ENCODE peak calls at places on chromosome 4, in seven cellular contexts. T, A, R, X, F, N and V are unnamed samples.

GRCh38 chr4:95018845-95019244 is 261.1 kb downstream of the BMPR1B start:
- DNase-seq in R (no peak), A (no peak), F (no peak), X (no peak), N (no peak), T (no peak), V (no peak)

GRCh38 chr4:25878676-25879075 is 15.9 kb upstream of the SEL1L3 start:
- DNase-seq in R (no peak), F (no peak), X (no peak), T (peak), N (no peak), A (no peak), V (no peak)

GRCh38 chr4:109206610-109207009 is 95.8 kb downstream of the COL25A1 start:
- DNase-seq in F (no peak), N (no peak), X (no peak), A (no peak), R (no peak), T (no peak), V (no peak)

GRCh38 chr4:21716526-21716925 is 232.0 kb downstream of the KCNIP4 start:
- DNase-seq in T (no peak), F (no peak), R (no peak), X (no peak), N (no peak), A (no peak), V (no peak)

GRCh38 chr4:165364452-165365080 is 14.2 kb upstream of the CPE start:
- DNase-seq in X (no peak), T (peak), A (no peak), F (no peak), N (no peak), R (no peak), V (no peak)

GRCh38 chr4:28226962-28227361 is 1366.3 kb downstream of the STIM2 start:
- DNase-seq in N (no peak), X (no peak), F (no peak), R (no peak), A (no peak), T (no peak), V (no peak)

GRCh38 chr4:107562306-107562705 is 157.7 kb downstream of the PAPSS1 start:
- DNase-seq in A (no peak), R (no peak), N (no peak), X (no peak), T (no peak), F (no peak), V (no peak)

GRCh38 chr4:109998867-109999303 is 86.2 kb downstream of the EGF start:
- DNase-seq in X (no peak), F (no peak), T (no peak), R (no peak), A (peak), N (no peak), V (no peak)

GRCh38 chr4:75980576-75980975 is 10.2 kb downstream of the SDAD1 start:
- DNase-seq in T (no peak), N (no peak), X (no peak), A (no peak), R (no peak), F (no peak), V (no peak)

GRCh38 chr4:17232575-17233253 is 279.2 kb downstream of the QDPR start:
- DNase-seq in X (no peak), R (peak), F (no peak), A (no peak), N (no peak), T (no peak), V (peak)

GRCh38 chr4:187304131-187304530 is 580.5 kb upstream of the FAT1 start:
- DNase-seq in F (no peak), N (no peak), T (no peak), R (no peak), X (no peak), A (no peak), V (no peak)

GRCh38 chr4:55920571-55920970 is 28.2 kb upstream of the CEP135 start:
- DNase-seq in A (no peak), N (no peak), T (no peak), X (peak), R (no peak), F (no peak), V (no peak)

GRCh38 chr4:147927377-147928137 is 195.7 kb downstream of the ARHGAP10 start:
- DNase-seq in T (no peak), F (no peak), R (no peak), N (no peak), A (no peak), X (no peak), V (no peak)

GRCh38 chr4:140469806-140470733 is 28.0 kb downstream of the MGAT4D start:
- DNase-seq in F (no peak), A (no peak), X (no peak), R (peak), T (no peak), N (peak), V (peak)

GRCh38 chr4:23932935-23933334 is 43.1 kb upstream of the PPARGC1A start:
- DNase-seq in X (no peak), R (no peak), F (no peak), A (no peak), T (no peak), N (no peak), V (no peak)

GRCh38 chr4:112938461-112939058 is 110.9 kb upstream of the ANK2 start:
- DNase-seq in R (no peak), N (no peak), T (no peak), X (no peak), F (no peak), A (peak), V (no peak)

GRCh38 chr4:99301376-99302164 is 10.8 kb upstream of the ADH1A start:
- DNase-seq in N (no peak), A (no peak), F (no peak), X (no peak), R (no peak), T (no peak), V (no peak)

GRCh38 chr4:36255575-36255974 is 11.3 kb upstream of the ARAP2 start:
- DNase-seq in A (no peak), T (peak), R (no peak), X (no peak), F (no peak), N (no peak), V (no peak)

GRCh38 chr4:89000844-89001360 is 56.1 kb downstream of the FAM13A start:
- DNase-seq in F (no peak), T (no peak), X (no peak), R (peak), N (no peak), A (peak), V (no peak)

GRCh38 chr4:7970031-7970946 is 30.6 kb upstream of the AFAP1 start:
- DNase-seq in X (no peak), R (no peak), N (peak), T (peak), A (no peak), F (no peak), V (no peak)

GRCh38 chr4:770022-770421 is 55.9 kb downstream of the CPLX1 start:
- DNase-seq in N (no peak), X (no peak), F (no peak), T (no peak), A (no peak), R (no peak), V (no peak)

GRCh38 chr4:182917182-182918043 is at the start of gene DCTD:
- DNase-seq in F (peak), N (peak), X (peak), T (peak), R (peak), A (no peak), V (peak)

GRCh38 chr4:86156526-86156925 is 203.3 kb downstream of the MAPK10 start:
- DNase-seq in A (no peak), F (no peak), R (no peak), N (no peak), T (no peak), X (no peak), V (no peak)

GRCh38 chr4:74544655-74545361 is 99.9 kb downstream of the AREG start:
- DNase-seq in X (no peak), F (no peak), R (no peak), T (no peak), A (no peak), N (no peak), V (no peak)

GRCh38 chr4:153387981-153388380 is 43.5 kb downstream of the MND1 start:
- DNase-seq in N (no peak), F (no peak), X (no peak), A (no peak), T (no peak), R (no peak), V (no peak)

GRCh38 chr4:114883641-114884040 is 229.8 kb downstream of the NDST4 start:
- DNase-seq in R (no peak), F (no peak), X (no peak), T (no peak), A (no peak), N (no peak), V (no peak)

GRCh38 chr4:154450971-154451370 is 40.6 kb downstream of the DCHS2 start:
- DNase-seq in X (no peak), T (no peak), N (no peak), R (no peak), F (no peak), A (no peak), V (no peak)

GRCh38 chr4:125703443-125703842 is 388.7 kb downstream of the FAT4 start:
- DNase-seq in R (no peak), N (no peak), T (no peak), F (no peak), X (no peak), A (no peak), V (no peak)

GRCh38 chr4:84050014-84050413 is 449.1 kb downstream of the NKX6-1 start:
- DNase-seq in R (no peak), A (no peak), F (no peak), N (no peak), X (no peak), T (no peak), V (peak)

GRCh38 chr4:98780926-98781325 is 122.5 kb upstream of the TSPAN5 start:
- DNase-seq in R (no peak), X (no peak), N (no peak), A (no peak), T (no peak), F (no peak), V (no peak)

GRCh38 chr4:83285022-83285387 is 407 bp upstream of the COQ2 start:
- DNase-seq in F (no peak), A (peak), T (no peak), R (no peak), X (peak), N (no peak), V (no peak)

GRCh38 chr4:6122496-6122895 is 77.9 kb downstream of the JAKMIP1 start:
- DNase-seq in F (no peak), N (no peak), A (no peak), T (no peak), X (no peak), R (no peak), V (no peak)

GRCh38 chr4:15414601-15415091 is 13.2 kb upstream of the C1QTNF7 start:
- DNase-seq in T (no peak), F (no peak), N (no peak), R (no peak), X (no peak), A (no peak), V (no peak)

DNA sequence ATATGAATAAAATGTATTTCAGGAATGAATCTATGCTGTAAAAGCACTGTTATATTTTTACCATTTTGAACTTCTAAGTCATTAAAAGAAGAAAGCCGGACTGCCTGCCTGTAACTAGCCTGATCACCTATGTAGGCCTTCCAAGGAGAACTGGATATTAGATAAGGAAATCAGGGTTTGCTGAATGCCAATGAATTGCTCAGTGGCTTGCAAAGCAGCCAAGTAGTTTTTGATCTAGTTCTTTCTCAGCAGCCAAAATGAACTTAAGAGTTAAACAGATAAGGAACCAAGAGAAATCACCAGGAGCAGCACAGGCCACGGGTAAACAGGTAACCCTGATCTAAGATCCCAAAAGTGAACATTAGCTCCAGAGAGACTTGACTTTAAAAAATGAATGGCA is 3.3 kb downstream of the ANXA5 start:
- DNase-seq in R (no peak), F (no peak), A (no peak), X (no peak), N (no peak), T (no peak), V (no peak)
- H3K4me3 ChIP-seq in R (no peak), F (no peak), A (no peak), X (no peak), N (no peak), T (no peak), V (no peak)

DNA sequence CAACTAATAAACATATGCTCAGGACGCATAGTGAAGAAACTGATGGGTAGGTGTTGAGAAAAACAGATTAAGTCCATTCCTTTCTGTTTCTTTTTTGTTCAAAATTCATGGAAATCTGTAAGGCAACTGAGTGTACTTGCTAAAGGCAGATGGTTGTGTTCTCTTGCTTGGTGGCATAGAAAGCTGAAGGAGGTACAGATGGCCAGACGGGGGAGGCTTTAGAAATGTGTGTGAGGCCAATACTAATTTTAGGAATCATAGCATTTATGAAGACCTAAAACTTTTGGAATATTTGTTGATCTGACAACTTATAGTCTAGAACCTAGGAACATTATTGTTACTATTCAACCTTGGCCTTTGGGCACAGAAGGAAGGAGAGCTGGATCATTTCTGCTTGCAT is 56.8 kb upstream of the EMCN start:
- DNase-seq in F (no peak), X (no peak), T (no peak), R (no peak), A (no peak), N (no peak), V (no peak)
- TF ChIP-seq POLR2A in F (no peak), X (no peak), T (no peak), R (no peak), A (no peak), N (no peak), V (no peak)

GRCh38 chr4:42398448-42399355 is 1.4 kb downstream of the SHISA3 start:
- DNase-seq in A (no peak), R (no peak), T (no peak), F (no peak), X (no peak), N (no peak), V (no peak)
- H3K4me3 ChIP-seq in A (peak), R (no peak), T (no peak), F (peak), X (peak), N (peak), V (no peak)

DNA sequence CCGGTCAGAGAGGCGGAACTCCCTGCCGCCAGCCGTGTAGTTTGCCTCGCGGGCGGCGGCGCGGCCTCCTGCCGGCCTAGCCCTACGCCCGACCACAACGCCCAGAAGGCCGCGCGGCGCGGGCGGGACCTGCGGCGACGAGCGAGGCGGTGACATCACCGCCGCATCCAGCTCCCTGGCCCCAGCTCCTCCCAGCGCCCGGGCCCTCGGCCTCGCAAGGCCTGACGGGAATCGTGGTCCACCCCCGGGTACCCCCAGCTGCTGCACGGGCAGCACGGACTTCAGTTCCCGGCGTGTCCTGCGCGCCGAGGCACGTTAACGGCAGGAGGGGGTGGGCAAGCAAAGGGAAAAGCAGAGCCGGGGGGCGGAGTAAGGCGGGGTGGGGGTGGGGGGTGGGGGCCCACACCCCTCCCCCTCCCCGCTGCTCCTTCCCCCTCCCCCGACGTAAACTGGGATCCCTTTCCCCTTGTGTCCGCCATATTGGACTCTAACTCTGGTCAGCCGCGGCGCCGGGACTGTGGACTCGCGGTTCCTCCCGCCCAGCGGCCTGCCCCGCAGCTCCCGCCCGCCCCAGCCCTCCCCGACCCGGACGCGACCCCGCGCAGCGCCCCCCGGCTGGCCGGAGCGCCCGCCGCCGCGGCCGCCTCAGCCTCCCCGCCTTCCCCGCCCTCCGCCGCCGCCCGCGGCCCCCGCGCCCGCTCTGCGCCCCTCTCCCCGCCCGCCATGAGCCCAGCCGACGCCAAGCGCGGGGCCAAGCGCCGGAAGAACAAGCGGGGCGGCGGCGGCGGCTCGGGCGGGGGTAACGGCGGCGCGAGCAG is at the start of gene FAM193A:
- DNase-seq in A (peak), F (peak), N (peak), T (peak), R (peak), X (peak), V (peak)
- TF ChIP-seq POLR2A in A (peak), F (peak), N (peak), T (no peak), R (peak), X (no peak), V (no peak)

DNA sequence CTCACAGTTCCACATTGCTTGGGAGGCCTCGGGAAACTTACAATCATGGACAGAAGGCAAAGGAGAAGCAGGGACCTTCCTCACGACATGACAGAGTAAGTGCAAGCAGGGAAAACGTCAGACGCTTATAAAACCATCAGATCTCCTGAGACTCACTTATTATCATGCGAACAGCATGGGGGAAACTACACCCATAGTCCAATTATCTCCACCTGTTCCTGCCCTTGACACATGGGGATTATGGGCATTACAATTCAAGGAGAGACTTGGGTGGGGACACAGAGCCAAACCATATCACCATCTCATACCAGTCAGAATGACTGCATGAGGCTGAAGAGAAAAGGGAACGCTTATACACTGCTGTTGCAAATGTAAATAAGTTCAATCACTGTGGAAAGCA is 1066.9 kb upstream of the PCDH7 start:
- DNase-seq in A (no peak), N (no peak), F (no peak), T (no peak), R (no peak), X (no peak), V (no peak)
- H3K4me3 ChIP-seq in A (no peak), N (no peak), F (no peak), T (no peak), R (no peak), X (no peak), V (no peak)

DNA sequence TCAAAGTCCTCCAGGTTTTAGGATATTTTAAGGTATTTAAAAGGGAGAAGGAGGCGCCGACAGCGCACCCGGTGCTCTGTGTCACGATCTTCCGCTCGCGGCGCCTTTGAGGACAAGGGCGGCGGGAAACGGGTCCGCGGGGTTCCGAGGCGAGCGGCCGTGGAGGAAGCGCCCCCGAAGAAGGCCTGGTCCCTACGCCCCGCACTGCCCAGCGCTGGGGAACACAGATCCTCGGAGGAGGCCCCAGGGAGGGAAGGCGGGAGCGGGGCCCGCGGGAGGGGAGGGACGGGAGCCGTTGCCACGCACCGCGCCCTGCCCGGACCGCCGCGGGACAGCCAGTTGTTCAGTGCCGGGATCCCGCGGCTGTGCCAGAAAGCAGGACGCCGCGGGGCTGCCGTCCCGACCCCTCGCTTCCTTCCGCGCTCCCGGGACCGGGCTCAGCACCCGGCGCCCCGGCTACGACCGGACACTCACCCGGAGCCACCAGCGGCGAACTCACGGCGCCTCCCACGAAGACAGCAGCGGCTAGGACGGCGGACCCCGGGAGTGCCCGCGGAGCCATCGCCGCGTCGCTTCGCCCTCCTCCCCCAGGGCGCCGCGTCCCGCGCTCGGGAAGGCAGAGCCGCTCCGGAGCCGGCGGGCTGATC is 327 bp downstream of the RELL1 start:
- DNase-seq in R (no peak), X (no peak), T (peak), A (peak), F (peak), N (no peak), V (peak)
- TF ChIP-seq POLR2A in R (peak), X (peak), T (peak), A (peak), F (peak), N (peak), V (peak)

DNA sequence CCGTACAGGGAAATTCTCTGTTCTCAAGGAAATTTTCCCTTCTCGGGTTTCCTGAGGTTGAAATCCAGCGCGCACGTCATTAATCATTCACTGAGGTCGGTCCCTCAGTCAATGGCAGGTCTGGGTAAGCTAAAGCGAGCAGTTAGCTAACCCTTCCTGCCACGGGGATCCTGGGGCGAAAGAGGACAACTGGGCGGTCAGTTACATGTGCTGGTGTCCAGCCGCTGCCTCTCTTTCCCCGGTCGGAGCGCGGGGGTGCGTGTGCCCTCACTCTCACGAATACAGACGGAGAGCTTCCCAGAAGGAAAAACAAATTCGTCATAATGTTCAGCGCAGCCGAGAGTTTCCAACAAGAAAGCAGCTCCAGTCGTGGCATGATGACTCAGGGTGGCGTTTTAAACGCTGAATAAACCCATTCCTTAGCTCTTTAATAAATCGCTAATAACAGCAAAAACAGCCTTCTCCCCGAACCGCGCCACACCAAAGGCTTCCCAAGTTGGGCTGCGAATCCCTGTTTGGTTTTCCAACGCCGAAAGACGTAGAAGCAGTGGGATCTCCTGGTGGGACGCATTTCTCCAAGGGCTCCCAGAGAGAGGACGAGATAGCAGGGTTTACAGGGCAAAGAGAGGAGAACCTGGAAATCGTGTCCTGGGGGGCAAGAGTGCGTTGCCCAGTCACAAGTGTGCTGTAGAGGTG is 745 bp upstream of the FGF5 start:
- DNase-seq in R (no peak), F (no peak), T (no peak), N (no peak), X (no peak), A (no peak), V (no peak)
- H3K4me3 ChIP-seq in R (no peak), F (peak), T (peak), N (peak), X (peak), A (peak), V (no peak)

GRCh38 chr4:53365486-53366300 is at the start of gene SCFD2:
- DNase-seq in N (peak), R (peak), A (peak), X (peak), F (peak), T (peak), V (peak)
- TF ChIP-seq POLR2A in N (peak), R (peak), A (peak), X (no peak), F (peak), T (no peak), V (peak)